ENCODE peak calls at places on chromosome 17, in eight cellular contexts. One of them, this sample, is unnamed.

GRCh38 chr17:71430281-71430680 is 690.5 kb upstream of the SOX9 start:
- DNase-seq in IMR-90: no peak
- DNase-seq in fibroblast of lung: no peak
- DNase-seq in GM23248: no peak
- DNase-seq in HepG2: no peak
- DNase-seq in PC-3: peak; percentile 75
- DNase-seq in mammary epithelial cell: no peak
- DNase-seq in OCI-LY7: no peak
- DNase-seq in this sample: no peak

GRCh38 chr17:17387017-17387416 is 83.8 kb downstream of the NT5M start:
- DNase-seq in IMR-90: no peak
- DNase-seq in mammary epithelial cell: peak; percentile 72
- DNase-seq in OCI-LY7: no peak
- DNase-seq in PC-3: peak; percentile 91
- DNase-seq in fibroblast of lung: no peak
- DNase-seq in GM23248: no peak
- DNase-seq in HepG2: no peak
- DNase-seq in this sample: peak; percentile 87

GRCh38 chr17:55366020-55366481 is 55.6 kb downstream of the MMD start:
- DNase-seq in PC-3: no peak
- DNase-seq in GM23248: no peak
- DNase-seq in fibroblast of lung: no peak
- DNase-seq in IMR-90: no peak
- DNase-seq in OCI-LY7: no peak
- DNase-seq in mammary epithelial cell: no peak
- DNase-seq in HepG2: no peak
- DNase-seq in this sample: no peak

GRCh38 chr17:16919663-16920627 is 52.0 kb downstream of the TNFRSF13B start:
- DNase-seq in mammary epithelial cell: no peak
- DNase-seq in fibroblast of lung: no peak
- DNase-seq in OCI-LY7: no peak
- DNase-seq in HepG2: no peak
- DNase-seq in IMR-90: no peak
- DNase-seq in PC-3: no peak
- DNase-seq in GM23248: no peak
- DNase-seq in this sample: no peak

GRCh38 chr17:76353004-76353598 is 615 bp downstream of the PRPSAP1 start:
- DNase-seq in PC-3: no peak
- DNase-seq in IMR-90: no peak
- DNase-seq in GM23248: peak; percentile 61
- DNase-seq in mammary epithelial cell: peak; percentile 47
- DNase-seq in fibroblast of lung: no peak
- DNase-seq in HepG2: no peak
- DNase-seq in OCI-LY7: peak; percentile 34
- DNase-seq in this sample: peak; percentile 35

GRCh38 chr17:65797809-65798208 is 236.4 kb upstream of the AXIN2 start:
- DNase-seq in IMR-90: no peak
- DNase-seq in PC-3: peak; percentile 12
- DNase-seq in mammary epithelial cell: no peak
- DNase-seq in OCI-LY7: peak; percentile 16
- DNase-seq in fibroblast of lung: no peak
- DNase-seq in HepG2: peak; percentile 50
- DNase-seq in GM23248: peak; percentile 23
- DNase-seq in this sample: no peak

GRCh38 chr17:48620497-48621139 is 5.5 kb upstream of the HOXB8 start:
- DNase-seq in OCI-LY7: no peak
- DNase-seq in PC-3: no peak
- DNase-seq in IMR-90: no peak
- DNase-seq in GM23248: no peak
- DNase-seq in fibroblast of lung: no peak
- DNase-seq in mammary epithelial cell: no peak
- DNase-seq in HepG2: no peak
- DNase-seq in this sample: no peak

GRCh38 chr17:73787036-73787720 is 142.9 kb upstream of the SDK2 start:
- DNase-seq in HepG2: no peak
- DNase-seq in mammary epithelial cell: no peak
- DNase-seq in IMR-90: no peak
- DNase-seq in OCI-LY7: no peak
- DNase-seq in GM23248: no peak
- DNase-seq in fibroblast of lung: no peak
- DNase-seq in PC-3: no peak
- DNase-seq in this sample: no peak

GRCh38 chr17:56292628-56293027 is 139.4 kb downstream of the ANKFN1 start:
- DNase-seq in fibroblast of lung: peak; percentile 23
- DNase-seq in OCI-LY7: no peak
- DNase-seq in PC-3: no peak
- DNase-seq in GM23248: peak; percentile 53
- DNase-seq in HepG2: no peak
- DNase-seq in mammary epithelial cell: peak; percentile 56
- DNase-seq in IMR-90: no peak
- DNase-seq in this sample: no peak

GRCh38 chr17:17075037-17075755 is 32.9 kb downstream of the MPRIP start:
- DNase-seq in fibroblast of lung: peak; percentile 63
- DNase-seq in GM23248: peak; percentile 90
- DNase-seq in IMR-90: peak; percentile 85
- DNase-seq in OCI-LY7: no peak
- DNase-seq in HepG2: no peak
- DNase-seq in mammary epithelial cell: peak; percentile 54
- DNase-seq in PC-3: no peak
- DNase-seq in this sample: no peak

GRCh38 chr17:53088501-53088900 is 734.2 kb upstream of the KIF2B start:
- DNase-seq in HepG2: no peak
- DNase-seq in IMR-90: no peak
- DNase-seq in GM23248: no peak
- DNase-seq in mammary epithelial cell: no peak
- DNase-seq in OCI-LY7: no peak
- DNase-seq in PC-3: no peak
- DNase-seq in fibroblast of lung: no peak
- DNase-seq in this sample: no peak

GRCh38 chr17:80781188-80781577 is 210.5 kb upstream of the CHMP6 start:
- DNase-seq in mammary epithelial cell: no peak
- DNase-seq in OCI-LY7: no peak
- DNase-seq in IMR-90: no peak
- DNase-seq in HepG2: no peak
- DNase-seq in PC-3: no peak
- DNase-seq in fibroblast of lung: no peak
- DNase-seq in GM23248: no peak
- DNase-seq in this sample: no peak

GRCh38 chr17:2853111-2853721 is 57.0 kb downstream of the RAP1GAP2 start:
- DNase-seq in PC-3: peak; percentile 45
- DNase-seq in HepG2: no peak
- DNase-seq in mammary epithelial cell: peak; percentile 60
- DNase-seq in OCI-LY7: peak; percentile 35
- DNase-seq in IMR-90: peak; percentile 49
- DNase-seq in fibroblast of lung: peak; percentile 54
- DNase-seq in GM23248: peak; percentile 76
- DNase-seq in this sample: no peak

GRCh38 chr17:40605301-40605700 is 40.0 kb upstream of the CCR7 start:
- DNase-seq in GM23248: no peak
- DNase-seq in PC-3: no peak
- DNase-seq in mammary epithelial cell: no peak
- DNase-seq in IMR-90: no peak
- DNase-seq in OCI-LY7: no peak
- DNase-seq in fibroblast of lung: no peak
- DNase-seq in HepG2: no peak
- DNase-seq in this sample: no peak

DNA sequence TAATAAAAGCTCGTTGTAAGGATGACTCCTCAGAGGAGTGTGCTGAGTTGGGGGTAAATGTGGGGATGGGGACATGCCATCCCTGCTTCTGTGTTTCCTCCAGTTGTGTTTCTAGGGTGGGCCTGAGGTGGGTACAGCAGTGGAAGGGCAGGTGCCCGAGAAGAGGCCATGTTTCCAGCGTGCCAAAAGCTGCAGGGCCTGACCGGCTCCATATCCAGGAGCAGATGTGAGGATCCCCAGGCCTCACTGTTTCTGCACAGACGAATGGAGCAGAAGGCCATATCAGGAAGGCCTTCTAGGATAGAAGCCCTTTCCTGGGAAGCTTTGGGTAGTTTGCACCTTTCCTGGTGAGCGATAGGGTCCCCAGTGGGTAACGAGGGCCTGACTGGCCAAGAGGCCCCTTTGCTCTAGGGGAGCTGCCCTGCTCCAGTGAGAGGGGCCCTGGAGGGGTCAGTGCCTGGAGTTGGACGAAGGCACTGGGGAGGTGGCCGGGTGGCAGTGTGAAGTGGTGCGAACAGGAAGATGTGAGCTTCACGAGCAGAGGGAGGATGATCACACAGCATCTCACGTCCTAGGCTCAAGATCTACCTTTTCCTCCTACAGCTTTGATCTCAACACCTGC is 62.9 kb downstream of the SHISA6 start:
- DNase-seq in HepG2: no peak
- DNase-seq in OCI-LY7: no peak
- DNase-seq in mammary epithelial cell: no peak
- DNase-seq in IMR-90: no peak
- DNase-seq in GM23248: no peak
- DNase-seq in PC-3: no peak
- DNase-seq in fibroblast of lung: no peak
- DNase-seq in this sample: no peak
- H3K9me3 ChIP-seq in HepG2: no peaks in the 10 kb centered on the region
- H3K9me3 ChIP-seq in OCI-LY7: no peaks in the 10 kb centered on the region
- H3K9me3 ChIP-seq in mammary epithelial cell: peaks cover 44% of the 10 kb centered on the region
- H3K9me3 ChIP-seq in IMR-90: peaks cover 49% of the 10 kb centered on the region
- H3K9me3 ChIP-seq in GM23248: no peaks in the 10 kb centered on the region
- H3K9me3 ChIP-seq in PC-3: no peaks in the 10 kb centered on the region
- H3K9me3 ChIP-seq in fibroblast of lung: peaks cover 2% of the 10 kb centered on the region
- H3K9me3 ChIP-seq in this sample: no peaks in the 10 kb centered on the region

DNA sequence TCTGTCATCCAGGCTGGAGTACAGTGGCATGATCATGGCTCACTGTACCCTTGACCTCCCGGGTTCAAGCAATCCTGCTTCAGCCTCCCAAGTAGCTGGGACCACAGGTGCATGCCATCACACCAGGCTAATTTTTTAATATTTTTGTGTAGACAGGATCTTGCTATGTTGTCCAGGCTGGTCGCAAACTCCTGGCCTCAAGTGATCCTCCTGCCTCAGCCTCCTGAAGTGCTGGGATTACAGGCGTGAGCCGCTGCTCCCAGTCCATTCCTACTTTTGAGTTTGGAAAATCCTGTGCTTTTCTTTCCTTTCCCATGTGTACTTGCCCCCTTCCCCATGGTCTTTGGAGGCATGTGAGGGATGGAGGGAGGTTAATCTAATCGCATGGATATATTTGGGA is 60.0 kb downstream of the MSI2 start:
- DNase-seq in fibroblast of lung: no peak
- DNase-seq in HepG2: no peak
- DNase-seq in PC-3: no peak
- DNase-seq in GM23248: no peak
- DNase-seq in mammary epithelial cell: no peak
- DNase-seq in OCI-LY7: no peak
- DNase-seq in IMR-90: no peak
- DNase-seq in this sample: no peak
- H4K20me1 ChIP-seq in fibroblast of lung: no peaks in the 10 kb centered on the region
- H4K20me1 ChIP-seq in HepG2: peaks cover 16% of the 10 kb centered on the region
- H4K20me1 ChIP-seq in PC-3: no peaks in the 10 kb centered on the region
- H4K20me1 ChIP-seq in GM23248: no peaks in the 10 kb centered on the region
- H4K20me1 ChIP-seq in mammary epithelial cell: no peaks in the 10 kb centered on the region
- H4K20me1 ChIP-seq in OCI-LY7: no peaks in the 10 kb centered on the region
- H4K20me1 ChIP-seq in IMR-90: no peaks in the 10 kb centered on the region
- H4K20me1 ChIP-seq in this sample: no peaks in the 10 kb centered on the region

GRCh38 chr17:6948976-6949375 is 46.9 kb upstream of the ALOX12 start:
- DNase-seq in fibroblast of lung: no peak
- DNase-seq in mammary epithelial cell: no peak
- DNase-seq in GM23248: no peak
- DNase-seq in HepG2: no peak
- DNase-seq in IMR-90: no peak
- DNase-seq in OCI-LY7: no peak
- DNase-seq in PC-3: no peak
- DNase-seq in this sample: no peak
- H3K27ac ChIP-seq in fibroblast of lung: no peak overlapping the region
- H3K27ac ChIP-seq in mammary epithelial cell: no peak overlapping the region
- H3K27ac ChIP-seq in GM23248: peak overlapping the region; percentile 11
- H3K27ac ChIP-seq in HepG2: no peak overlapping the region
- H3K27ac ChIP-seq in IMR-90: no peak overlapping the region
- H3K27ac ChIP-seq in OCI-LY7: no peak overlapping the region
- H3K27ac ChIP-seq in PC-3: peak overlapping the region; percentile 48
- H3K27ac ChIP-seq in this sample: no peak overlapping the region

GRCh38 chr17:5184284-5184683 is 7.4 kb downstream of the ZNF594 start:
- DNase-seq in mammary epithelial cell: no peak
- DNase-seq in OCI-LY7: no peak
- DNase-seq in IMR-90: no peak
- DNase-seq in GM23248: no peak
- DNase-seq in fibroblast of lung: no peak
- DNase-seq in PC-3: no peak
- DNase-seq in HepG2: no peak
- DNase-seq in this sample: no peak

GRCh38 chr17:5181509-5182305 is 10.0 kb downstream of the ZNF594 start:
- DNase-seq in fibroblast of lung: no peak
- DNase-seq in OCI-LY7: no peak
- DNase-seq in IMR-90: no peak
- DNase-seq in mammary epithelial cell: no peak
- DNase-seq in PC-3: no peak
- DNase-seq in HepG2: no peak
- DNase-seq in GM23248: no peak
- DNase-seq in this sample: no peak

GRCh38 chr17:5182597-5183409 is 8.9 kb downstream of the ZNF594 start:
- DNase-seq in HepG2: no peak
- DNase-seq in GM23248: no peak
- DNase-seq in IMR-90: no peak
- DNase-seq in mammary epithelial cell: no peak
- DNase-seq in PC-3: no peak
- DNase-seq in fibroblast of lung: no peak
- DNase-seq in OCI-LY7: no peak
- DNase-seq in this sample: no peak

GRCh38 chr17:5183410-5183793 is 8.3 kb downstream of the ZNF594 start:
- DNase-seq in OCI-LY7: no peak
- DNase-seq in mammary epithelial cell: no peak
- DNase-seq in fibroblast of lung: no peak
- DNase-seq in HepG2: no peak
- DNase-seq in GM23248: no peak
- DNase-seq in PC-3: no peak
- DNase-seq in IMR-90: no peak
- DNase-seq in this sample: no peak

DNA sequence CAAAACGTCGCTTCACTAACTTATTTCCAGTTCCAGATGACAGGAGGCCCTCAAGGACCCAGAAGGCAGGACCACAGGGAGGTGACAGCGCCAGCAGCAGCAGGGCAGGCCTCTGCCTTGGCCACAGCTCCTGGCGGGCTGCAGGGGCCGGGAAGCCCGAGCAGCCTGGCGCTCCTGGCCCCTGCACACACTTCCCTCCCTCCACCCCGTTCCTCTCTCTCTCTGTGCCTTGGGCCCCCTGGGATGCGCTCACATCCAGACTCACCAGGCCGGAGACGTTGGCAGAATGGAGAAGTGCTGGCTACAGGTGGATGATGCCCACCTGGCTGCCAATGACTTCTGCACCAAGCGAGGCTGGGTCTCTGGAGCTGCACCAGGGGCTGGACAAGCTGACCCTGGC is 12.7 kb downstream of the ZNF594 start:
- DNase-seq in HepG2: no peak
- DNase-seq in mammary epithelial cell: no peak
- DNase-seq in OCI-LY7: no peak
- DNase-seq in GM23248: no peak
- DNase-seq in PC-3: no peak
- DNase-seq in IMR-90: no peak
- DNase-seq in fibroblast of lung: no peak
- DNase-seq in this sample: no peak
- H3K9me3 ChIP-seq in HepG2: peaks cover 28% of the 10 kb centered on the region
- H3K9me3 ChIP-seq in mammary epithelial cell: peaks cover 60% of the 10 kb centered on the region
- H3K9me3 ChIP-seq in OCI-LY7: peaks cover 27% of the 10 kb centered on the region
- H3K9me3 ChIP-seq in GM23248: peaks cover 14% of the 10 kb centered on the region
- H3K9me3 ChIP-seq in PC-3: peaks cover 30% of the 10 kb centered on the region
- H3K9me3 ChIP-seq in IMR-90: peaks cover 59% of the 10 kb centered on the region
- H3K9me3 ChIP-seq in fibroblast of lung: peaks cover 6% of the 10 kb centered on the region
- H3K9me3 ChIP-seq in this sample: peaks cover 66% of the 10 kb centered on the region

GRCh38 chr17:38464251-38464722 is 36.0 kb downstream of the ARHGAP23 start:
- DNase-seq in HepG2: no peak
- DNase-seq in fibroblast of lung: peak; percentile 34
- DNase-seq in OCI-LY7: no peak
- DNase-seq in PC-3: no peak
- DNase-seq in mammary epithelial cell: no peak
- DNase-seq in GM23248: peak; percentile 80
- DNase-seq in IMR-90: no peak
- DNase-seq in this sample: no peak
- H4K20me1 ChIP-seq in HepG2: peaks cover 2% of the 10 kb centered on the region
- H4K20me1 ChIP-seq in fibroblast of lung: no peaks in the 10 kb centered on the region
- H4K20me1 ChIP-seq in OCI-LY7: no peaks in the 10 kb centered on the region
- H4K20me1 ChIP-seq in PC-3: no peaks in the 10 kb centered on the region
- H4K20me1 ChIP-seq in mammary epithelial cell: no peaks in the 10 kb centered on the region
- H4K20me1 ChIP-seq in GM23248: no peaks in the 10 kb centered on the region
- H4K20me1 ChIP-seq in IMR-90: peaks cover 69% of the 10 kb centered on the region
- H4K20me1 ChIP-seq in this sample: no peaks in the 10 kb centered on the region

This sample was measured in PC-9.